ENCODE peak calls at places on chromosomes 7 and 10, in seven cellular contexts. E is endothelial cell of umbilical vein, S is GM12878, F is body of pancreas, L is cardiac muscle cell, I is prostate gland, Q is heart left ventricle. N is an unnamed sample.

GRCh38 chr10:17655567-17656146 is 11.7 kb downstream of the STAM start:
- DNase-seq in E (peak; percentile 27), S (peak; percentile 64), F (no peak), L (no peak), I (no peak), Q (no peak), N (no peak)

GRCh38 chr10:126278846-126279245 is 109.4 kb downstream of the ADAM12 start:
- DNase-seq in E (no peak), S (no peak), F (no peak), L (no peak), I (no peak), Q (no peak), N (no peak)

GRCh38 chr7:999921-1000593 is 17.1 kb downstream of the CYP2W1 start:
- DNase-seq in E (no peak), S (peak; percentile 32), F (no peak), L (no peak), I (no peak), Q (no peak), N (no peak)

GRCh38 chr10:73577788-73578187 is 13.4 kb downstream of the USP54 start:
- DNase-seq in E (no peak), S (no peak), F (peak; percentile 91), L (peak; percentile 83), I (peak; percentile 91), Q (no peak), N (peak; percentile 67)

GRCh38 chr7:79709574-79710409 is 256.3 kb upstream of the MAGI2 start:
- DNase-seq in E (peak; percentile 40), S (no peak), F (no peak), L (no peak), I (no peak), Q (no peak), N (no peak)

GRCh38 chr7:74525881-74526280 is 72.2 kb downstream of the GTF2IRD1 start:
- DNase-seq in E (no peak), S (no peak), F (peak; percentile 86), L (no peak), I (peak; percentile 73), Q (no peak), N (no peak)

GRCh38 chr10:61943699-61944444 is 42.4 kb downstream of the ARID5B start:
- DNase-seq in E (peak; percentile 80), S (no peak), F (peak; percentile 37), L (no peak), I (no peak), Q (no peak), N (no peak)

GRCh38 chr10:106504536-106504935 is 660.0 kb downstream of the SORCS1 start:
- DNase-seq in E (no peak), S (no peak), F (no peak), L (no peak), I (no peak), Q (no peak), N (no peak)

GRCh38 chr7:144473908-144474307 is 70.4 kb upstream of the NOBOX start:
- DNase-seq in E (no peak), S (no peak), F (no peak), L (no peak), I (no peak), Q (no peak), N (no peak)

GRCh38 chr10:118725784-118726507 is 28.8 kb downstream of the CACUL1 start:
- DNase-seq in E (no peak), S (no peak), F (no peak), L (no peak), I (no peak), Q (no peak), N (no peak)

GRCh38 chr7:37714606-37715005 is 31.0 kb downstream of the GPR141 start:
- DNase-seq in E (no peak), S (no peak), F (no peak), L (no peak), I (no peak), Q (no peak), N (no peak)

GRCh38 chr7:47523401-47523800 is 58.5 kb downstream of the TNS3 start:
- DNase-seq in E (no peak), S (no peak), F (no peak), L (no peak), I (no peak), Q (no peak), N (no peak)

GRCh38 chr7:140195859-140196258 is 19.1 kb upstream of the KDM7A start:
- DNase-seq in E (no peak), S (no peak), F (no peak), L (no peak), I (no peak), Q (no peak), N (no peak)

GRCh38 chr10:50561266-50561665 is 62.5 kb downstream of the SGMS1 start:
- DNase-seq in E (no peak), S (no peak), F (peak; percentile 49), L (no peak), I (peak; percentile 42), Q (no peak), N (no peak)

GRCh38 chr7:151045262-151045661 is 3.1 kb upstream of the ASIC3 start:
- DNase-seq in E (no peak), S (no peak), F (no peak), L (no peak), I (no peak), Q (no peak), N (no peak)

GRCh38 chr7:75889826-75890225 is 11.0 kb downstream of the RHBDD2 start:
- DNase-seq in E (no peak), S (no peak), F (no peak), L (no peak), I (no peak), Q (no peak), N (no peak)

GRCh38 chr7:43431020-43431595 is 151.8 kb upstream of the STK17A start:
- DNase-seq in E (no peak), S (no peak), F (no peak), L (peak; percentile 5), I (no peak), Q (no peak), N (no peak)

GRCh38 chr7:44966731-44967538 is 11.9 kb downstream of the MYO1G start:
- DNase-seq in E (no peak), S (no peak), F (no peak), L (no peak), I (no peak), Q (no peak), N (no peak)
- H3K4me1 ChIP-seq in E (peaks cover 3% of the 10 kb centered on the region), S (no peaks in the 10 kb centered on the region), F (peaks cover 9% of the 10 kb centered on the region), L (no peaks in the 10 kb centered on the region), I (no peaks in the 10 kb centered on the region), Q (peaks cover 13% of the 10 kb centered on the region), N (peaks cover 10% of the 10 kb centered on the region)

DNA sequence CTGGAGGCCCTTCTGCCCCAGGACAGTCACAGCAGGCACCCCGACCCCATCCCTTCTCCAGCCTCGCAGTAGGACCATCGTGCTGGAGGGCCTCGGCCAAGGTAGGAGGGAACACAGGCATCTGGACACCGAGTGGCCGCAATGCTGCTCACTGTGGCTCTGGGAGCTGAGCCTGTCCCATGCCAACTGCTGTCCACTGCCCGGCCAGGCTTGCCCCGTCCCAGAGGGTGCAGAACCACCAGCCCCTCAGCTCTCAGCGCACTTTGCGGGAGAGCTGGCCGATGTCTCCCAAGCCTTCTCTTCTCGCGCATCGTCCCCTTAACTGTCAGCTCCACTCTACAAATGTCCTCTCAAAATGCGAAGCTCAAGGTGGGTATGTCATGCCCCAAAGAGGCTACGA is 197.2 kb downstream of the PTPRN2 start:
- DNase-seq in E (no peak), S (no peak), F (no peak), L (no peak), I (no peak), Q (no peak), N (no peak)
- H3K9me3 ChIP-seq in E (peaks cover 4% of the 10 kb centered on the region), S (peaks cover 2% of the 10 kb centered on the region), F (no peaks in the 10 kb centered on the region), L (no peaks in the 10 kb centered on the region), I (no peaks in the 10 kb centered on the region), Q (no peaks in the 10 kb centered on the region), N (no peaks in the 10 kb centered on the region)

DNA sequence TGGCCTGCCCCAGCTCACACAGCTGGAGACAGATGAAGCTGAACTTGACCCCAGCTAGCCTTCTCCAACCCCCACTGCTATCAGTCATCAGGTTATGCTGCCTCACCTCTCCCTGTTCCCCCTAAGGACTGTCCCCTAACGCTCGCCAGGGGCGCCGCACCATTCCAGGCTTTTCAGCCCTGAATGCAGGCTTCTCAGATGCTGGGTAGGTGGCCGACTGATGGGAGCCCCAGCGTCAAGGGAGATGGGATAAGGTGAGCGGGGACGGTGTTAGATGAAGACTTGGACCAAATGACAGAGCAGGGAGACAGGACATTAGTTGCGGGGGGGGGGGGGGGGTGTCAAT is 15.8 kb upstream of the OPALIN start:
- DNase-seq in E (no peak), S (no peak), F (no peak), L (peak; percentile 38), I (no peak), Q (no peak), N (no peak)
- TF ChIP-seq CTCF in E (no peak), S (no peak), F (no peak), L (no peak), I (no peak), Q (no peak), N (no peak)

GRCh38 chr7:116356333-116356965 is 143.1 kb upstream of the CAV2 start:
- DNase-seq in E (peak; percentile 60), S (no peak), F (peak; percentile 59), L (peak; percentile 5), I (no peak), Q (no peak), N (no peak)

GRCh38 chr7:116355423-116355765 is 144.1 kb upstream of the CAV2 start:
- DNase-seq in E (no peak), S (no peak), F (no peak), L (no peak), I (no peak), Q (no peak), N (no peak)

GRCh38 chr7:116354546-116355422 is 144.4 kb downstream of the TES start:
- DNase-seq in E (peak; percentile 99), S (no peak), F (peak; percentile 80), L (peak; percentile 62), I (peak; percentile 49), Q (peak; percentile 81), N (peak; percentile 88)

GRCh38 chr7:116356979-116357378 is 142.6 kb upstream of the CAV2 start:
- DNase-seq in E (peak; percentile 75), S (no peak), F (no peak), L (peak; percentile 5), I (no peak), Q (no peak), N (no peak)

DNA sequence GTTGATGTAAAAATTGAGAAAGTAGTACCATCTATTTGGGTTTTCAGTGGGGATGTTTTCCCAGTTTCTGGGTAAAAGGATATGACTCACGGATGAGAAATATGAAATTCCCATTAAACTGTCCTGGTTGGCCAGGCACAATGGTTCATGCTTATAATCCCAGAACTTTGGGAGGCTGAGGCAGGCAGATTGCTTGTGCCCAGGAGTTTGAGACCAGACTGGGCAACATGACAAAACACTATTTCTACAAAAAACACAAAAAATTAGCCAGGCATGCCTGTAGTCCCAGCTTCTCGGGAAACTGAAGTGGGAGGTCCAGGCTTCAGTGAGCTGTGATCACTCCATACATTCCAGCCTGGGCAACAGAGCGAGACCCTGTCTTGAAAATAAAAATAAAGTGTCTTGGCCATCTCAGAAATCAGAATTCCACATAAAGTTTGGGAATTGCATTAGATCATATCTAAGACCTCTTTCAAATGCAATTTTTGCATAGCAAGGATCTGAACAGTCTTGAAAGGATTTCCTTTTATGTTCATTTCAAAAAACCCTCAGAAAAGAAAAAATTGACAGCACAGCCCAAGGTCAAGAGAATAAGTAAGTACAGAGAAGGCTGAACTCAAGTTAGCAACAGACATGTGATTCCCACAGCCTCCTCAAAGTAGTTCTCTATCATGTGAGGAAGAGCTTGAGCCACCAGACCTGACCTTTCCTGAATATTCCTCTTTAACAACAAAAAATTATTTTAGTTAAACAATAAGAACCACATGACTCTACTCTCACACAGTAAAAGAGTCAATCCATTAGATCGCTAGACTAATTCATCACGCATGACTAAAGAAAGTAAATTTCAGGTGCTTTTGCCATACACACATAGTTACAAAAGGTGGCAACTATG is 141.5 kb upstream of the CAV2 start:
- DNase-seq in E (peak; percentile 80), S (no peak), F (no peak), L (no peak), I (no peak), Q (no peak), N (no peak)
- H3K4me1 ChIP-seq in E (peaks cover 61% of the 10 kb centered on the region), S (no peaks in the 10 kb centered on the region), F (peaks cover 45% of the 10 kb centered on the region), L (peaks cover 35% of the 10 kb centered on the region), I (no peaks in the 10 kb centered on the region), Q (peaks cover 59% of the 10 kb centered on the region), N (peaks cover 10% of the 10 kb centered on the region)

N was measured in uterus.